ENCODE peak calls at places on chromosomes 7 and 10, in five cellular contexts. C is colonic mucosa, Y is AG04450, Z is brain microvascular endothelial cell, N is lung. A is an unnamed sample.
A peak's percentile ranks its signal among the peaks of the same experiment; 100 is the strongest.

GRCh38 chr7:29343379-29343778 is 148.8 kb downstream of the CHN2 start:
- DNase-seq in C (no peak), Y (no peak), Z (no peak), N (no peak), A (no peak)

GRCh38 chr7:96495751-96496216 is 173.9 kb upstream of the SLC25A13 start:
- DNase-seq in C (no peak), Y (no peak), Z (no peak), N (no peak), A (no peak)

GRCh38 chr7:19060870-19061269 is 56.6 kb downstream of the TWIST1 start:
- DNase-seq in C (no peak), Y (no peak), Z (no peak), N (no peak), A (no peak)

GRCh38 chr7:147415991-147416390 is 1174.6 kb upstream of the C7orf33 start:
- DNase-seq in C (no peak), Y (no peak), Z (peak; percentile 18), N (no peak), A (no peak)

GRCh38 chr7:71325151-71325550 is 193.2 kb downstream of the GALNT17 start:
- DNase-seq in C (no peak), Y (no peak), Z (no peak), N (no peak), A (no peak)

GRCh38 chr7:37942934-37943610 is 22.6 kb downstream of the EPDR1 start:
- DNase-seq in C (peak; percentile 77), Y (no peak), Z (peak; percentile 60), N (peak; percentile 35), A (no peak)

GRCh38 chr7:119320316-119320715 is 952.7 kb upstream of the KCND2 start:
- DNase-seq in C (no peak), Y (no peak), Z (no peak), N (no peak), A (no peak)

GRCh38 chr10:78267598-78267997 is 233.9 kb downstream of the RPS24 start:
- DNase-seq in C (no peak), Y (no peak), Z (peak; percentile 40), N (no peak), A (no peak)

GRCh38 chr10:86260564-86260963 is 106.0 kb downstream of the GRID1 start:
- DNase-seq in C (no peak), Y (no peak), Z (no peak), N (no peak), A (no peak)

GRCh38 chr7:8714791-8715190 is 281.4 kb downstream of the NXPH1 start:
- DNase-seq in C (no peak), Y (no peak), Z (no peak), N (no peak), A (no peak)

GRCh38 chr7:50940621-50941020 is 157.9 kb upstream of the GRB10 start:
- DNase-seq in C (no peak), Y (no peak), Z (no peak), N (no peak), A (no peak)

GRCh38 chr10:132641401-132641800 is 103.8 kb downstream of the INPP5A start:
- DNase-seq in C (no peak), Y (no peak), Z (no peak), N (no peak), A (no peak)

GRCh38 chr10:20582041-20582440 is 315.1 kb downstream of the NEBL start:
- DNase-seq in C (no peak), Y (no peak), Z (no peak), N (no peak), A (no peak)

GRCh38 chr10:59315465-59315864 is 46.9 kb downstream of the FAM13C start:
- DNase-seq in C (no peak), Y (no peak), Z (no peak), N (no peak), A (no peak)

GRCh38 chr7:94647295-94647694 is 8.6 kb downstream of the SGCE start:
- DNase-seq in C (no peak), Y (no peak), Z (no peak), N (no peak), A (no peak)

GRCh38 chr10:110268442-110268841 is 36.3 kb downstream of the SMNDC1 start:
- DNase-seq in C (no peak), Y (no peak), Z (no peak), N (no peak), A (no peak)

GRCh38 chr10:35442006-35442405 is 105.7 kb downstream of the CCNY start:
- DNase-seq in C (no peak), Y (no peak), Z (no peak), N (no peak), A (no peak)

GRCh38 chr7:144787127-144787526 is 48.7 kb downstream of the TPK1 start:
- DNase-seq in C (no peak), Y (no peak), Z (no peak), N (no peak), A (peak; percentile 9)

GRCh38 chr7:155153676-155154075 is 83.6 kb downstream of the HTR5A start:
- DNase-seq in C (no peak), Y (no peak), Z (no peak), N (no peak), A (no peak)

GRCh38 chr10:50224330-50224952 is 26.9 kb downstream of the ASAH2 start:
- DNase-seq in C (peak; percentile 29), Y (peak; percentile 27), Z (peak; percentile 68), N (no peak), A (peak; percentile 26)

GRCh38 chr7:54757711-54758110 is 1.3 kb downstream of the SEC61G start:
- DNase-seq in C (no peak), Y (no peak), Z (no peak), N (no peak), A (no peak)
- H3K4me3 ChIP-seq in C (peak overlapping the region; percentile 96), Y (peak overlapping the region; percentile 93), Z (peak overlapping the region; percentile 97), N (peak overlapping the region; percentile 32), A (peak overlapping the region; percentile 95)

GRCh38 chr7:139297795-139298194 is 43.3 kb upstream of the FMC1 start:
- DNase-seq in C (peak; percentile 39), Y (no peak), Z (no peak), N (no peak), A (no peak)
- H3K27ac ChIP-seq in C (peak overlapping the region; percentile 71), Y (no peak overlapping the region), Z (no peak overlapping the region), N (no peak overlapping the region), A (no peak overlapping the region)

GRCh38 chr10:22652988-22653431 is 61.4 kb downstream of the PIP4K2A start:
- DNase-seq in C (no peak), Y (no peak), Z (no peak), N (no peak), A (peak; percentile 60)
- H3K4me3 ChIP-seq in C (no peak overlapping the region), Y (no peak overlapping the region), Z (no peak overlapping the region), N (no peak overlapping the region), A (peak overlapping the region; percentile 63)

DNA sequence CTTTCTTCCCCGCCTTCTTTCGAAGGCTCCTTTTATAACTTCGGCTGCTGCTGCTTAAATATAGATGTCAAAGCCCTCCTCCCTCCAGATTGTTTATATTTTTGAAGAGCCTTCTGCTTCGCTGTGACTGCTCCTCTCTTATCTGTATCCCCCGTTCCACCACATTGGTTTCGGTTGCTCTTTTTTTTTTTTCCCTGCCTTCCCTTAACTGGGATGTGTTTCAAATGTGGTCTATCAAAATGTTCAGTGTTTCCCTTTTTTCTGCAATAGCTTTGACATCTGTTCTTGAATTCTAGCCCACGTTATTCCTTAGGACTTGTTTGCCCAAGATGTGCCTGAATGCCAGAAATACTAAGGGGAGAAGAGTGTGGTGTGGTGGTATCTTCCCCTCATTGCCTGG is 96.5 kb downstream of the CUX1 start:
- DNase-seq in C (no peak), Y (no peak), Z (no peak), N (no peak), A (no peak)
- H3K27ac ChIP-seq in C (no peak overlapping the region), Y (peak overlapping the region; percentile 21), Z (no peak overlapping the region), N (no peak overlapping the region), A (no peak overlapping the region)

GRCh38 chr7:40221836-40222235 is 87.0 kb downstream of the SUGCT start:
- DNase-seq in C (no peak), Y (peak; percentile 70), Z (peak; percentile 96), N (no peak), A (no peak)
- H3K4me3 ChIP-seq in C (no peak overlapping the region), Y (no peak overlapping the region), Z (no peak overlapping the region), N (no peak overlapping the region), A (no peak overlapping the region)

GRCh38 chr10:130519791-130520190 is 383.6 kb downstream of the GLRX3 start:
- DNase-seq in C (no peak), Y (no peak), Z (no peak), N (no peak), A (no peak)
- H3K27ac ChIP-seq in C (no peak overlapping the region), Y (no peak overlapping the region), Z (no peak overlapping the region), N (no peak overlapping the region), A (no peak overlapping the region)

A was measured in CD4-positive, CD25-positive, alpha-beta regulatory T cell.